ENCODE peak calls at places on chromosome 2, in four cellular contexts. P is H1, L is GM12878, C is HepG2. H is an unnamed sample.

GRCh38 chr2:63163231-63163845 is 112.7 kb downstream of the OTX1 start:
- DNase-seq in P (no peak), C (no peak), L (no peak), H (no peak)

GRCh38 chr2:120847700-120848321 is 112.1 kb downstream of the GLI2 start:
- DNase-seq in C (no peak), L (no peak), P (no peak), H (no peak)

GRCh38 chr2:176039375-176039774 is 37.3 kb upstream of the LNPK start:
- DNase-seq in C (no peak), P (no peak), L (no peak), H (no peak)

GRCh38 chr2:179201884-179202283 is 62.7 kb downstream of the SESTD1 start:
- DNase-seq in C (no peak), P (no peak), L (no peak), H (no peak)

GRCh38 chr2:106805716-106806115 is 80.3 kb downstream of the ST6GAL2 start:
- DNase-seq in P (no peak), C (no peak), L (no peak), H (no peak)

GRCh38 chr2:208142255-208142924 is 3.6 kb downstream of the CRYGB start:
- DNase-seq in C (no peak), L (no peak), P (no peak), H (no peak)

GRCh38 chr2:169512525-169512924 is 3.0 kb downstream of the KLHL41 start:
- DNase-seq in C (no peak), L (no peak), P (no peak), H (no peak)

GRCh38 chr2:198100323-198100722 is 295.9 kb downstream of the PLCL1 start:
- DNase-seq in L (no peak), P (no peak), C (no peak), H (no peak)

GRCh38 chr2:128362889-128363228 is 44.2 kb upstream of the HS6ST1 start:
- DNase-seq in L (no peak), P (peak), C (no peak), H (peak)

GRCh38 chr2:1671916-1672315 is 72.4 kb downstream of the PXDN start:
- DNase-seq in P (no peak), C (no peak), L (no peak), H (no peak)

GRCh38 chr2:223460774-223461211 is 141.4 kb downstream of the SCG2 start:
- DNase-seq in P (no peak), C (no peak), L (no peak), H (no peak)

GRCh38 chr2:30346475-30347169 is 100.4 kb upstream of the LCLAT1 start:
- DNase-seq in L (no peak), C (no peak), P (peak), H (no peak)

GRCh38 chr2:4992226-4992625 is 700.0 kb upstream of the SOX11 start:
- DNase-seq in C (no peak), L (no peak), P (no peak), H (no peak)

GRCh38 chr2:56534321-56534720 is 350.5 kb downstream of the CCDC85A start:
- DNase-seq in P (no peak), L (no peak), C (no peak), H (no peak)

GRCh38 chr2:133171396-133172004 is 396.8 kb downstream of the NCKAP5 start:
- DNase-seq in L (peak), C (peak), P (no peak), H (peak)

GRCh38 chr2:179936654-179937053 is 70.4 kb downstream of the CWC22 start:
- DNase-seq in L (no peak), C (peak), P (peak), H (peak)

GRCh38 chr2:234957533-234958135 is 5.8 kb downstream of the SH3BP4 start:
- DNase-seq in L (no peak), P (no peak), C (no peak), H (no peak)

GRCh38 chr2:86249843-86250402 is 50.7 kb downstream of the MRPL35 start:
- DNase-seq in L (peak), P (no peak), C (peak), H (no peak)

GRCh38 chr2:185044323-185044874 is 446.1 kb downstream of the ZNF804A start:
- DNase-seq in P (no peak), C (no peak), L (no peak), H (peak)

GRCh38 chr2:78011251-78011650 is 489.1 kb upstream of the LRRTM4 start:
- DNase-seq in P (no peak), L (no peak), C (no peak), H (no peak)

GRCh38 chr2:37189452-37190153 is 1.1 kb upstream of the SULT6B1 start:
- DNase-seq in P (peak), L (no peak), C (peak), H (peak)

GRCh38 chr2:134149904-134150303 is 104.0 kb upstream of the MGAT5 start:
- DNase-seq in L (no peak), C (no peak), P (no peak), H (no peak)

GRCh38 chr2:107553534-107553933 is 273.2 kb upstream of the RGPD4 start:
- DNase-seq in C (peak), L (no peak), P (no peak), H (no peak)

GRCh38 chr2:223235986-223236385 is 184.0 kb downstream of the KCNE4 start:
- DNase-seq in P (no peak), L (no peak), C (no peak), H (no peak)

GRCh38 chr2:133377599-133377998 is 190.7 kb downstream of the NCKAP5 start:
- DNase-seq in L (no peak), P (peak), C (no peak), H (peak)

GRCh38 chr2:121944072-121944829 is 188.8 kb downstream of the TSN start:
- DNase-seq in C (no peak), L (no peak), P (no peak), H (no peak)

GRCh38 chr2:212537311-212538155 is 1.1 kb downstream of the ERBB4 start:
- DNase-seq in P (no peak), C (no peak), L (no peak), H (no peak)

GRCh38 chr2:104790100-104790811 is 63.7 kb upstream of the POU3F3 start:
- DNase-seq in P (no peak), L (no peak), C (no peak), H (no peak)

GRCh38 chr2:43714164-43714563 is 37.9 kb upstream of the C1GALT1C1L start:
- DNase-seq in P (no peak), C (no peak), L (no peak), H (no peak)

GRCh38 chr2:78999410-78999809 is 26.1 kb upstream of the REG3G start:
- DNase-seq in L (no peak), C (no peak), P (no peak), H (no peak)

GRCh38 chr2:177673602-177674595 is 281.3 kb downstream of the AGPS start:
- DNase-seq in L (no peak), C (peak), P (no peak), H (no peak)

GRCh38 chr2:152646775-152647174 is 70.5 kb downstream of the PRPF40A start:
- DNase-seq in C (peak), L (no peak), P (no peak), H (no peak)

GRCh38 chr2:96142217-96143113 is 2.8 kb downstream of the DUSP2 start:
- DNase-seq in L (no peak), C (peak), P (no peak), H (no peak)

GRCh38 chr2:171080607-171081006 is 80.1 kb downstream of the TLK1 start:
- DNase-seq in L (no peak), C (no peak), P (no peak), H (no peak)

GRCh38 chr2:24957221-24957620 is 14.5 kb downstream of the DNAJC27 start:
- DNase-seq in L (no peak), P (no peak), C (no peak), H (no peak)

GRCh38 chr2:33160217-33160616 is 213.5 kb downstream of the LTBP1 start:
- DNase-seq in C (no peak), L (no peak), P (no peak), H (no peak)

GRCh38 chr2:158414538-158414937 is 42.0 kb downstream of the CCDC148 start:
- DNase-seq in C (no peak), L (no peak), P (no peak), H (no peak)

GRCh38 chr2:217837001-217837491 is 165.7 kb downstream of the TNS1 start:
- DNase-seq in P (no peak), C (peak), L (no peak), H (no peak)

GRCh38 chr2:217839073-217839749 is 163.6 kb downstream of the TNS1 start:
- DNase-seq in L (no peak), C (no peak), P (no peak), H (no peak)

GRCh38 chr2:217837530-217837929 is 165.3 kb downstream of the TNS1 start:
- DNase-seq in P (no peak), C (no peak), L (no peak), H (no peak)

GRCh38 chr2:217839750-217840107 is 163.1 kb downstream of the TNS1 start:
- DNase-seq in P (no peak), C (no peak), L (no peak), H (no peak)

GRCh38 chr2:217838409-217838831 is 164.4 kb downstream of the TNS1 start:
- DNase-seq in L (no peak), P (no peak), C (no peak), H (no peak)
- TF ChIP-seq SUZ12 in L (no peak), P (no peak), C (no peak), H (no peak)

GRCh38 chr2:153872311-153873061 is 764 bp downstream of the GALNT13 start:
- DNase-seq in C (no peak), P (no peak), L (no peak), H (no peak)

GRCh38 chr2:153870308-153870707 is 1.4 kb upstream of the GALNT13 start:
- DNase-seq in P (no peak), L (no peak), C (peak), H (no peak)

GRCh38 chr2:153873062-153874048 is 1.6 kb downstream of the GALNT13 start:
- DNase-seq in L (no peak), P (no peak), C (no peak), H (peak)

GRCh38 chr2:153875801-153876466 is 4.2 kb downstream of the GALNT13 start:
- DNase-seq in L (no peak), P (no peak), C (no peak), H (no peak)

GRCh38 chr2:153871231-153872221 is at the start of gene GALNT13:
- DNase-seq in L (no peak), C (peak), P (peak), H (peak)
- H3K4me3 ChIP-seq in L (no peak), C (peak), P (peak), H (peak)

GRCh38 chr2:146143971-146144370 is 1624.1 kb upstream of the ZEB2 start:
- DNase-seq in C (no peak), L (no peak), P (no peak), H (no peak)

DNA sequence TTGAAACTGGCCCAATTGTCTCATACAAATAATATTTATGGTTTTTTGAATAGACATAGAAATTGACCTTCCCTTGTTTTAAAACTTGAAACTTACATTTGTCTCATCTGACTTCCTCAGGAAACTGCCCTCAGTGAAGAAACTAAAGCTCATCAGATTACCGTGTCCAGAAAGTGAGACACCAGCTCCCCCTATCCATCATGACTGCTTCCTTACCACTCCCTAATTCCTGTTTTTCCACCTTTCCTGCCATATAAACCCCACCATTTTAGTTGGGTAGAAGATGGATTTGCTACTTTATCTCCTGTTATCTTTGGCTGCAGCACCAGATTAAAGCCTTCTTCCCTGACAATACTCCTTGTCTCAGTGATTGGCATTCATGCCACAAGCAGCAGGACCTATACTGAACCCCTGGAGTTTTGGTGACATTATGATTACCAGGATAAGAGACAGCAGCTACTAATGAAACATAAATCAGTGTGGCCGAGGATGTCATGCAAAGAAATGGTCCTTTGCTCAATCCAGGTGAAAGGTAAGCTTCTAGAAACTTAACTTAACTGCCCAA is 1627.6 kb upstream of the ZEB2 start:
- DNase-seq in P (no peak), C (no peak), L (no peak), H (no peak)
- TF ChIP-seq SUZ12 in P (no peak), C (no peak), L (no peak), H (no peak)

DNA sequence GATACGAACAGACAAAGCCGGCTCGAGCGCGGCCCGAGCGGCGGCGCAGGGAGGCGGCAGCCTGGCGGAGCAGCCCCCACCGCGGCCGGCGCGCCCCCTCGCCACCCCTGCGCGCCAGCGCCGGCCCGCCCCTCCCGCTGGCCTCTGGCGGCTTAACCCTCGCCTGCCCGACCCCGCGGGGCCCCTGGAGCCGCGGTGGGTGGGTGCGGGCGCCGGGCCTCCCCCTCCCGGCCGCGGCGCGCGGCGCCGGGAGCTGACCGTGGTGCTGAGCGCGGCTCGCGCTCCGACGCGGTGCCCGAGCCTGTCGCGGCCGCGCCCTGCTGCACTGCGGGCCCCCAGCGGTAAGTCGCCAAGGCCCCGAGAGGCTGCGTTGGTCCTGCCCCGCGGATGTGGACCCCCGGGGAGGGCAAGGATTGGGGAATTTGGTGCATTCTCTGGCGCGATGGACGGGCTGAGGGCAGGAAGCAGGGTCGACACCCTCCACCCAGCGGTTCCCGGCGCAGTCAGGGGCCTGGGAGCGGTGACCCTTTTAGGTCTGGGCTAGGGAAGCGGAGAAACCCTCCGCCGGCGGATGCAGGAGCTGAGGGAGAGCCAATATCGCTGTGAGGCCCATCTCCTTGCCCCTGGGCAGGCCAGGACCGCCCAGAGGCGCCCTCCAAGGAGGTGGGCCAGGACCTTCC is 841 bp downstream of the AMER3 start:
- DNase-seq in P (peak), L (no peak), C (no peak), H (no peak)
- H3K4me3 ChIP-seq in P (peak), L (no peak), C (peak), H (peak)

DNA sequence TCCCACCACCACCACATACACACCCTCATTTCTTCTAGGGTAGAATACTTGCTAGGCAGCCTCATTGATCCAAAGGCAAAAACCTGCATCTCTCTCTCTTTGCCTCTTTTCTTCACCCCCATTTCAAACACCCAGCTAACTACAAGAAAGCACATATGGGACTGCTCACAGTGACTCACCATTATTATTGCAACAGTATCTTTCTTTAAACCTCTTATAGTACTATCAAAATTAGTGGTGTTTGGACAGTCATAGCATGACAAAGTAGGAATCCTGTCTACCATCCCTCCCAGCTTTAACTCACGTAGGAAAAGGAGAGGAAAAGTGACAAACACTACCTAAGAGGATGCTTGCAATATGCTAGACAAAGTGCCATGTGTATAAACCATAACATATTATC is 422.5 kb upstream of the CRIM1 start:
- DNase-seq in C (no peak), P (no peak), L (no peak), H (no peak)
- TF ChIP-seq SUZ12 in C (no peak), P (no peak), L (no peak), H (no peak)